ENCODE peak calls at places on chromosomes 4 and X, in four cellular contexts. E is mesendoderm, S is H9, X is IMR-90. U is an unnamed sample.

GRCh38 chrX:133838761-133839676 is 146.4 kb downstream of the GPC3 start:
- DNase-seq in E (peak), S (peak), X (peak), U (peak)

GRCh38 chr4:77821775-77822174 is 2.6 kb upstream of the CNOT6L start:
- DNase-seq in S (no peak), X (no peak), E (no peak), U (no peak)

GRCh38 chr4:20816287-20816686 is 116.0 kb downstream of the PACRGL start:
- DNase-seq in E (no peak), X (no peak), S (no peak), U (no peak)

GRCh38 chr4:6410078-6410477 is 62.3 kb downstream of the PPP2R2C start:
- DNase-seq in S (no peak), E (no peak), X (no peak), U (no peak)

GRCh38 chr4:142549248-142549647 is 296.9 kb downstream of the INPP4B start:
- DNase-seq in S (no peak), X (no peak), E (no peak), U (no peak)

GRCh38 chrX:153865685-153866084 is 20.3 kb downstream of the L1CAM start:
- DNase-seq in S (no peak), X (no peak), E (no peak), U (no peak)

GRCh38 chrX:136310411-136310810 is 9.6 kb downstream of the ADGRG4 start:
- DNase-seq in S (no peak), X (peak), E (peak), U (peak)

GRCh38 chr4:67584496-67584895 is 26.0 kb downstream of the STAP1 start:
- DNase-seq in E (no peak), X (no peak), S (no peak), U (no peak)

GRCh38 chr4:170214101-170214500 is 124.3 kb upstream of the AADAT start:
- DNase-seq in X (no peak), E (no peak), S (no peak), U (no peak)

GRCh38 chrX:152821145-152821765 is 9.3 kb downstream of the CETN2 start:
- DNase-seq in X (peak), E (peak), S (peak), U (no peak)

GRCh38 chr4:6697096-6697495 is 3.4 kb downstream of the S100P start:
- DNase-seq in X (no peak), E (no peak), S (no peak), U (no peak)

GRCh38 chr4:106421441-106422296 is 53.1 kb upstream of the GIMD1 start:
- DNase-seq in E (peak), S (no peak), X (peak), U (no peak)

GRCh38 chr4:168408620-168409019 is 71.7 kb downstream of the DDX60L start:
- DNase-seq in X (peak), S (no peak), E (no peak), U (no peak)

GRCh38 chr4:40507977-40508376 is 121.7 kb downstream of the RBM47 start:
- DNase-seq in X (no peak), E (no peak), S (no peak), U (no peak)

GRCh38 chr4:174317531-174317930 is 33.8 kb downstream of the CEP44 start:
- DNase-seq in S (no peak), E (no peak), X (peak), U (no peak)

GRCh38 chrX:107626916-107627315 is 1.4 kb upstream of the PRPS1 start:
- DNase-seq in X (no peak), S (no peak), E (no peak), U (no peak)

GRCh38 chrX:117843749-117844148 is 272.9 kb downstream of the KLHL13 start:
- DNase-seq in E (no peak), X (no peak), S (no peak), U (no peak)

GRCh38 chr4:183071222-183071621 is 27.8 kb upstream of the WWC2 start:
- DNase-seq in X (no peak), E (no peak), S (no peak), U (no peak)

GRCh38 chr4:30245140-30245539 is 475.0 kb upstream of the PCDH7 start:
- DNase-seq in X (no peak), E (no peak), S (no peak), U (no peak)

DNA sequence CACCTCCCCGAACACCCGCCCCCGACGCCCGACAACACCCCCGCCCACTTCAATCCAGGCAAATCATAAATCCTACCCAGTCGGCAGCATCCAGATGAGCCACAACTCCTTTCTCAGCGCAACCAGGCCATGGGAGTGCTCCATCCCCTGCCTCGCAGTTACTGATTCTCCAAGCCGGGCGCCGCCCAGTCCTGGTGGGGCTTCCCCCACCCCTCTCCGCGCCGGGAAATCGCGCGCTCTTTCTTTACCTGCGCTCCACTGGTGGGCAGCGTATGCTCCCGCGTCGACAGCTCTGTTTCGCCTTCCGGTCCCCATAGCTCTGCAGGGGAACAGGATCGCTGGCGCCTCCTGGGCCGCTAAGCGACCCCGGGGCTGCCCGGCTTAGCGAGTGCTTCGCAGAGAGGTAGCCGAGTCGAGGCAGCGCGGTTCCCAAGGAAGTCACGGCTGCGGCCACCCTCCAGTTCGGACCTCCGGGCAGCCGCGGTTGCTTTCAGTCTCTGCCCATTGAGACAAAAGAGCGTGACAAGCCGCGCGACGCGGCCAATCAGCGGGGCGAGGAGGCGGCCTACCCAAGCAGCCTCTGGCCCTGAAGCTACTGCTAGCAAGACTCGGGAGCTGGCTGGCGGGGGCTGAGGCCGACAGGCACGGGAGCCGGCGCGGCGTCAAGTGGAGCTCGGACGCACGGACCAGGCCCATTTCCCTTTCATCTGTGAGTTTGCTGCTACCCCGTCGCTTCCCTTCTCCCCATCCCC is 43.7 kb upstream of the TMSB15B start:
- DNase-seq in E (peak), S (peak), X (peak), U (peak)
- H2BK15ac ChIP-seq in E (no peak), S (no peak), X (no peak), U (no peak)

GRCh38 chr4:128682942-128683666 is 126.4 kb upstream of the JADE1 start:
- DNase-seq in X (no peak), E (no peak), S (peak), U (no peak)
- H3K23ac ChIP-seq in X (no peak), E (no peak), S (no peak), U (no peak)

GRCh38 chr4:8194306-8195242 is 4.5 kb upstream of the SH3TC1 start:
- DNase-seq in S (no peak), X (no peak), E (no peak), U (no peak)

GRCh38 chr4:8195841-8196460 is 3.1 kb upstream of the SH3TC1 start:
- DNase-seq in E (no peak), S (no peak), X (no peak), U (no peak)

GRCh38 chr4:8192748-8193738 is 6.0 kb upstream of the SH3TC1 start:
- DNase-seq in E (no peak), S (no peak), X (peak), U (no peak)

GRCh38 chr4:8197521-8197920 is 1.6 kb upstream of the SH3TC1 start:
- DNase-seq in X (no peak), S (no peak), E (no peak), U (no peak)

DNA sequence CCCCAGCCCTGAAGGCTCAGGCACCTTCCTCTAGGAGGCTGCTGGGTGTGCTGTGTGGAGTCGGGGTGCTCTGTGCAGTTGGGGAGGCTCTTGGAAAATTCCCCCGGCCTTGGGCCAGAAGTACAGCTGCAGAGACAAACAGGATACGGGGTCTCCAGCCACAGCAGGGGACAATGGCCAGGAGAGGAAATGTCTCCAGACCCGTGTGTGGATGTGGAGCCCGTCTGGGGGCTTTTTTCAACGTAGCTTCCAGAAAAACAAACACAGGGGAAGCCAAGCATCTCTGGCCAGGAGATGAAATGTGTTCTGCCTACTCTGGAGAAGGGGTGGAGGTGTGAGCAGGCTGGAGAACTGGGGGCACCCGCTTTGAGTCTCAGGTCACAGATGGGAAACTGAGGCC is 3.7 kb upstream of the SH3TC1 start:
- DNase-seq in S (no peak), E (no peak), X (no peak), U (no peak)
- H2BK15ac ChIP-seq in S (no peak), E (no peak), X (no peak), U (peak)

GRCh38 chr4:107866726-107867125 is 42.0 kb downstream of the SGMS2 start:
- DNase-seq in E (no peak), S (no peak), X (no peak), U (no peak)
- H3K23ac ChIP-seq in E (no peak), S (no peak), X (no peak), U (no peak)

GRCh38 chrX:2449135-2449886 is 51.5 kb downstream of the DHRSX start:
- DNase-seq in S (no peak), E (no peak), X (no peak), U (no peak)
- H2BK15ac ChIP-seq in S (no peak), E (no peak), X (no peak), U (no peak)

DNA sequence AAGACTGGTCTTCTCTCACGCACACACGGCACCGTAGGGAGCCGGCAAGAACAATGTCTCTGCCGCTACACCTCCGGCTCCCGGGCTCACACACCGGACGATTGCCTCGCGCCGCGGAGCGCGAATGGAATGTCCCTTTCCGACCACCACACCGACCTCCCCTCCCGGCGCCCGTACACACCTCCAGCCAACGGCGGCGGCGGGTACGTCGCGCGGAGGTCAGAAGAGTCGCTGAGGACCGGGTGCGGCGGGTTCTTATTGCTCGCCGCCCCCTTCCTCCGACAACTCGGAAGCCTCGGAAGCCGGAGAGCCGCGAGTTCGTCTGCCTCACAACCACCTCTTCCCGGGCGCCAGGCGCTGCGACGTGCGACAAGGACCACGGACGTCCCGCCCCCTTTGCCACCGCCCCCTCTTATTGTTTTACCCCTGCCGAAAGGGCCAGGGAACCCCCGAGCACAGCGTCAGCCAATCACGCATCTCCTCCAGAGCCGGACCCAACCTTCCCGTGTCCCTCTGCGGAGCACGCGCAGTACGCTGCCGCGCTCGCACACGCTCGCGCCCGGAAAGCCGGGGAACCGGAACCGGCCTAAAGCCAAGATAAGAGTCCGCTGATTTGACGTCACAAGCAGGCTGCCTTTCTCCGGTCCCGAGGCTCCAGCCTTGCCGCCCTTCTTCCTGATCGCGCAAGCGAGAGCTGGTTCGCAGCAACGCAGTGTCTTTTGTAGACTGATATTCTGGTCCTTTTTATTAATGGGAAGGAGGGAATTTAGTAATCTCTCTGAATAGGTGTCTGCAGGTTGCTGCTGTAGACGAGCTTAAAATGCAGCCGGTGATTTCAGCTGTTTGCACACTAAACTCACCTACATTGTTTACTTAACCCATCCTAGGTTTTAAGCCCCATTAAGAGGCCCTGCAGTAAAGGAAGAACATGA is at the start of gene G3BP2:
- DNase-seq in S (peak), X (peak), E (peak), U (peak)
- H3K23ac ChIP-seq in S (no peak), X (peak), E (peak), U (peak)

U was measured in neuronal stem cell.